ENCODE peak calls at places on chromosomes 5 and 9, in six cellular contexts. W, S, O, G, V and E are unnamed samples.

GRCh38 chr5:114325552-114325951 is 36.3 kb upstream of the KCNN2 start:
- DNase-seq in V (no peak), G (no peak), S (peak), W (no peak), O (peak), E (no peak)

GRCh38 chr9:17862081-17862480 is 283.2 kb downstream of the SH3GL2 start:
- DNase-seq in G (no peak), V (no peak), S (no peak), W (no peak), O (no peak), E (no peak)

GRCh38 chr5:107572800-107573368 is 97.9 kb downstream of the EFNA5 start:
- DNase-seq in S (no peak), O (no peak), V (no peak), W (no peak), G (no peak), E (no peak)

GRCh38 chr5:87195104-87195581 is 72.5 kb upstream of the RASA1 start:
- DNase-seq in S (peak), O (no peak), W (no peak), G (no peak), V (peak), E (no peak)

GRCh38 chr5:108251350-108251749 is 130.5 kb downstream of the FBXL17 start:
- DNase-seq in S (no peak), W (no peak), O (peak), V (no peak), G (no peak), E (no peak)

GRCh38 chr9:114405294-114406034 is 17.7 kb upstream of the AKNA start:
- DNase-seq in S (peak), V (peak), W (peak), O (peak), G (peak), E (peak)

GRCh38 chr9:33132249-33132772 is 34.8 kb downstream of the B4GALT1 start:
- DNase-seq in O (no peak), G (no peak), W (no peak), V (no peak), S (peak), E (peak)

GRCh38 chr9:38052147-38052546 is 16.9 kb downstream of the SHB start:
- DNase-seq in W (no peak), G (no peak), O (no peak), V (no peak), S (no peak), E (no peak)

GRCh38 chr9:93303258-93303771 is 119.4 kb downstream of the WNK2 start:
- DNase-seq in G (peak), W (no peak), O (no peak), V (no peak), S (no peak), E (no peak)

GRCh38 chr5:166382031-166382430 is 1909.4 kb upstream of the WWC1 start:
- DNase-seq in W (no peak), V (no peak), S (no peak), O (peak), G (peak), E (no peak)

GRCh38 chr5:79986260-79986659 is 4.8 kb downstream of the MTX3 start:
- DNase-seq in W (no peak), V (no peak), S (no peak), O (no peak), G (no peak), E (no peak)

GRCh38 chr5:128413356-128413755 is 124.7 kb downstream of the FBN2 start:
- DNase-seq in V (no peak), W (no peak), G (no peak), S (peak), O (no peak), E (no peak)

GRCh38 chr5:145975361-145976066 is 39.1 kb downstream of the SH3RF2 start:
- DNase-seq in G (no peak), O (peak), W (no peak), V (no peak), S (peak), E (no peak)